ENCODE peak calls at places on chromosomes 11 and 22, in six cellular contexts. One of them, this sample, is unnamed.

GRCh38 chr22:17243524-17243923 is 24.3 kb upstream of the ADA2 start:
- DNase-seq in right lobe of liver: no peak
- DNase-seq in GM04503: no peak
- DNase-seq in effector memory CD8-positive, alpha-beta T cell: no peak
- DNase-seq in T-helper 2 cell: no peak
- DNase-seq in stimulated activated CD8-positive, alpha-beta memory T cell treated with anti-CD3 and anti-CD28 coated beads, Interleukin-2, amount 100 ng/mL, for 48 hours: no peak
- DNase-seq in this sample: no peak

GRCh38 chr11:81203876-81204275 is 1529.8 kb downstream of the FAM181B start:
- DNase-seq in right lobe of liver: no peak
- DNase-seq in GM04503: no peak
- DNase-seq in effector memory CD8-positive, alpha-beta T cell: no peak
- DNase-seq in T-helper 2 cell: no peak
- DNase-seq in stimulated activated CD8-positive, alpha-beta memory T cell treated with anti-CD3 and anti-CD28 coated beads, Interleukin-2, amount 100 ng/mL, for 48 hours: no peak
- DNase-seq in this sample: no peak

GRCh38 chr11:31645747-31646146 is 136.2 kb downstream of the ELP4 start:
- DNase-seq in right lobe of liver: no peak
- DNase-seq in GM04503: peak; percentile 42
- DNase-seq in effector memory CD8-positive, alpha-beta T cell: no peak
- DNase-seq in T-helper 2 cell: no peak
- DNase-seq in stimulated activated CD8-positive, alpha-beta memory T cell treated with anti-CD3 and anti-CD28 coated beads, Interleukin-2, amount 100 ng/mL, for 48 hours: no peak
- DNase-seq in this sample: no peak

GRCh38 chr22:36457688-36458450 is 23.6 kb downstream of the TXN2 start:
- DNase-seq in right lobe of liver: no peak
- DNase-seq in GM04503: peak; percentile 33
- DNase-seq in effector memory CD8-positive, alpha-beta T cell: no peak
- DNase-seq in T-helper 2 cell: no peak
- DNase-seq in stimulated activated CD8-positive, alpha-beta memory T cell treated with anti-CD3 and anti-CD28 coated beads, Interleukin-2, amount 100 ng/mL, for 48 hours: no peak
- DNase-seq in this sample: no peak

GRCh38 chr11:47991266-47991830 is 11.0 kb downstream of the PTPRJ start:
- DNase-seq in right lobe of liver: no peak
- DNase-seq in GM04503: no peak
- DNase-seq in effector memory CD8-positive, alpha-beta T cell: no peak
- DNase-seq in T-helper 2 cell: no peak
- DNase-seq in stimulated activated CD8-positive, alpha-beta memory T cell treated with anti-CD3 and anti-CD28 coated beads, Interleukin-2, amount 100 ng/mL, for 48 hours: no peak
- DNase-seq in this sample: no peak

GRCh38 chr11:84345027-84345426 is 1058.9 kb upstream of the CCDC90B start:
- DNase-seq in right lobe of liver: no peak
- DNase-seq in GM04503: no peak
- DNase-seq in effector memory CD8-positive, alpha-beta T cell: no peak
- DNase-seq in T-helper 2 cell: no peak
- DNase-seq in stimulated activated CD8-positive, alpha-beta memory T cell treated with anti-CD3 and anti-CD28 coated beads, Interleukin-2, amount 100 ng/mL, for 48 hours: no peak
- DNase-seq in this sample: no peak

GRCh38 chr11:82976786-82977185 is 75.2 kb downstream of the DDIAS start:
- DNase-seq in right lobe of liver: no peak
- DNase-seq in GM04503: no peak
- DNase-seq in effector memory CD8-positive, alpha-beta T cell: no peak
- DNase-seq in T-helper 2 cell: no peak
- DNase-seq in stimulated activated CD8-positive, alpha-beta memory T cell treated with anti-CD3 and anti-CD28 coated beads, Interleukin-2, amount 100 ng/mL, for 48 hours: no peak
- DNase-seq in this sample: no peak

GRCh38 chr22:45218974-45219373 is 21.7 kb downstream of the KIAA0930 start:
- DNase-seq in right lobe of liver: no peak
- DNase-seq in GM04503: no peak
- DNase-seq in effector memory CD8-positive, alpha-beta T cell: no peak
- DNase-seq in T-helper 2 cell: peak; percentile 25
- DNase-seq in stimulated activated CD8-positive, alpha-beta memory T cell treated with anti-CD3 and anti-CD28 coated beads, Interleukin-2, amount 100 ng/mL, for 48 hours: no peak
- DNase-seq in this sample: peak; percentile 83

GRCh38 chr22:32764330-32765116 is 37.0 kb upstream of the TIMP3 start:
- DNase-seq in right lobe of liver: no peak
- DNase-seq in GM04503: peak; percentile 47
- DNase-seq in effector memory CD8-positive, alpha-beta T cell: no peak
- DNase-seq in T-helper 2 cell: no peak
- DNase-seq in stimulated activated CD8-positive, alpha-beta memory T cell treated with anti-CD3 and anti-CD28 coated beads, Interleukin-2, amount 100 ng/mL, for 48 hours: no peak
- DNase-seq in this sample: no peak